ENCODE peak calls at places on chromosomes 6 and 20, in five cellular contexts. M is HCT116, Y is HepG2, C is K562, W is GM12878. K is an unnamed sample.

GRCh38 chr6:27213544-27214125 is 33.9 kb upstream of the PRSS16 start:
- DNase-seq in Y (no peak), C (peak; percentile 70), W (no peak), M (no peak), K (no peak)

GRCh38 chr6:152034631-152035030 is 227.1 kb downstream of the ESR1 start:
- DNase-seq in C (no peak), M (no peak), W (no peak), Y (peak; percentile 24), K (no peak)

GRCh38 chr6:37099442-37099841 is 70.5 kb upstream of the PIM1 start:
- DNase-seq in M (no peak), C (no peak), Y (peak; percentile 61), W (no peak), K (no peak)

GRCh38 chr20:3909952-3910366 is 20.8 kb downstream of the PANK2 start:
- DNase-seq in C (peak; percentile 87), M (no peak), Y (no peak), W (no peak), K (no peak)

GRCh38 chr6:140537211-140537610 is 1162.8 kb upstream of the CITED2 start:
- DNase-seq in W (no peak), M (no peak), Y (no peak), C (no peak), K (no peak)

GRCh38 chr6:84428300-84428907 is 201.0 kb upstream of the CEP162 start:
- DNase-seq in M (peak; percentile 44), Y (peak; percentile 16), W (no peak), C (peak; percentile 46), K (peak; percentile 39)

GRCh38 chr6:38281131-38281530 is 358.6 kb downstream of the BTBD9 start:
- DNase-seq in C (no peak), Y (no peak), M (no peak), W (no peak), K (no peak)

GRCh38 chr6:44237021-44237812 is 9.7 kb upstream of the HSP90AB1 start:
- DNase-seq in W (no peak), M (peak; percentile 86), C (peak; percentile 85), Y (peak; percentile 98), K (peak; percentile 86)

GRCh38 chr6:128569737-128570438 is 49.5 kb upstream of the PTPRK start:
- DNase-seq in M (peak; percentile 54), W (no peak), C (no peak), Y (no peak), K (no peak)

GRCh38 chr6:139060332-139060731 is 31.8 kb downstream of the ABRACL start:
- DNase-seq in C (no peak), W (no peak), M (no peak), Y (no peak), K (no peak)

GRCh38 chr6:161109366-161109765 is 117.8 kb downstream of the MAP3K4 start:
- DNase-seq in W (no peak), Y (no peak), C (no peak), M (no peak), K (no peak)

GRCh38 chr6:136103763-136104311 is 146.3 kb downstream of the MTFR2 start:
- DNase-seq in W (no peak), Y (peak; percentile 38), C (no peak), M (no peak), K (peak; percentile 48)

GRCh38 chr6:2503816-2504494 is 246.8 kb downstream of the MYLK4 start:
- DNase-seq in Y (peak; percentile 55), M (no peak), C (no peak), W (no peak), K (no peak)

GRCh38 chr6:131210469-131210868 is 75.2 kb downstream of the AKAP7 start:
- DNase-seq in W (no peak), C (no peak), M (no peak), Y (no peak), K (no peak)

GRCh38 chr20:20500312-20500711 is 132.4 kb downstream of the INSM1 start:
- DNase-seq in C (no peak), M (no peak), Y (no peak), W (no peak), K (no peak)

GRCh38 chr6:21500314-21500713 is 93.2 kb upstream of the SOX4 start:
- DNase-seq in C (no peak), M (no peak), Y (no peak), W (no peak), K (no peak)

GRCh38 chr6:130744601-130745382 is 82.4 kb upstream of the SMLR1 start:
- DNase-seq in W (no peak), Y (no peak), C (no peak), M (no peak), K (no peak)

GRCh38 chr6:91788501-91788900 is 1201.6 kb upstream of the MAP3K7 start:
- DNase-seq in C (no peak), M (no peak), Y (no peak), W (no peak), K (no peak)

GRCh38 chr20:57013741-57014140 is 252.7 kb downstream of the BMP7 start:
- DNase-seq in Y (no peak), C (peak; percentile 34), W (no peak), M (no peak), K (no peak)

GRCh38 chr20:36658300-36658699 is 12.3 kb upstream of the SLA2 start:
- DNase-seq in W (no peak), C (no peak), M (no peak), Y (no peak), K (no peak)

GRCh38 chr6:227074-227782 is 65.1 kb upstream of the DUSP22 start:
- DNase-seq in Y (no peak), W (peak; percentile 95), M (no peak), C (no peak), K (no peak)

GRCh38 chr20:53934421-53935352 is 135.7 kb downstream of the BCAS1 start:
- DNase-seq in W (no peak), M (no peak), C (peak; percentile 87), Y (no peak), K (no peak)

GRCh38 chr6:148170286-148170685 is 172.4 kb upstream of the SASH1 start:
- DNase-seq in W (no peak), C (peak; percentile 22), M (no peak), Y (no peak), K (no peak)

GRCh38 chr20:43963233-43963632 is 48.6 kb downstream of the TOX2 start:
- DNase-seq in C (no peak), Y (peak; percentile 26), W (no peak), M (no peak), K (no peak)

GRCh38 chr20:35615667-35616464 is at the start of gene SPAG4:
- DNase-seq in C (peak; percentile 100), M (no peak), W (no peak), Y (no peak), K (peak; percentile 100)

GRCh38 chr20:57913156-57913930 is 203.5 kb upstream of the PMEPA1 start:
- DNase-seq in C (no peak), M (no peak), Y (no peak), W (no peak), K (no peak)

GRCh38 chr6:44342052-44342451 is 398 bp upstream of the SPATS1 start:
- DNase-seq in Y (no peak), W (no peak), M (no peak), C (peak; percentile 44), K (peak; percentile 71)

GRCh38 chr6:15417811-15418210 is 171.9 kb downstream of the JARID2 start:
- DNase-seq in C (no peak), M (no peak), Y (no peak), W (no peak), K (no peak)

GRCh38 chr20:53750827-53751393 is 157.3 kb upstream of the ZNF217 start:
- DNase-seq in Y (no peak), M (no peak), C (no peak), W (peak; percentile 69), K (peak; percentile 70)

GRCh38 chr20:45419188-45420091 is 3.5 kb downstream of the PIGT start:
- DNase-seq in M (no peak), W (peak; percentile 80), Y (peak; percentile 35), C (no peak), K (no peak)
- TF ChIP-seq ZBTB33 in M (no peak), W (no peak), Y (no peak), C (no peak), K (no peak)

DNA sequence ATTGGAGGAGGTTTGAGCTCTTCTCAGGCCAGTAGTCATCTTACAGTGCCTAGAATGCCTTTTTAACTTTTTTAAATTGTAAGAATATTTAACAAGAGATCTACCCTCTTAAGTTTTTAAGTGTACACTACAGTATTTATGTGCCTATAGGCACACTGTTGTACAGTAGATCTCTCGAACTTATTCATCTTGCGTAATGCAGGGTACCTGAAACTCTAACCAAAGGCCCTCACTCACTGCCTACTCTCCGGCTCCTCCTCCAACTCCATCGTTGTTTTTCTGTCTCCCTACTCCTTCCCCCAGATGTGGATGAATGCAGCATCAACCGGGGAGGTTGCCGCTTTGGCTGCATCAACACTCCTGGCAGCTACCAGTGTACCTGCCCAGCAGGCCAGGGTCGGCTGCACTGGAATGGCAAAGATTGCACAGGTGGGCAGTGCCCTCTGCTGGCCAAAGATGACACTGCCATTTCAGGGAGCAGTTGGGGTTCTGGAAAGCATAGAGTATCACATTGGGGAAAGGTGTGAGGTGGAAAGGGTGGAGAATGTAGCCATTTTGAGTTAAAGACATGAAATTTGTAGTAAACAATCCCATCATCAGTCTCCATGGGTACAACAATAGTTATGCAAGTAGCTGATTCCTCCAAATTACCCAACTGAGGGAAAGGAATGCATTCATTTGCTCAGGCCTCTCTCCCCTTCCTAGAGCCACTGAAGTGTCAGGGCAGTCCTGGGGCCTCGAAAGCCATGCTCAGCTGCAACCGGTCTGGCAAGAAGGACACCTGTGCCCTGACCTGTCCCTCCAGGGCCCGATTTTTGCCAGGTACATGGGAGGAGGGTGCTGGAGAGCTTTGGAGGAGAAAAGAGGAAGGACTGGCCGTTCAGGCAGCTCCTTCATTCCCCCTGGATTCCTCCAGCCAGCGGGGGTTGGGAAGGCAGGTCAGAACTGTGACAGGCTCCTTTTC is 18.4 kb upstream of the ZNF76 start:
- DNase-seq in Y (peak; percentile 59), C (peak; percentile 84), W (no peak), M (peak; percentile 38), K (peak; percentile 84)
- TF ChIP-seq ZBTB33 in Y (peak; percentile 11), C (no peak), W (no peak), M (no peak), K (no peak)

GRCh38 chr6:29727637-29728036 is 4.4 kb downstream of the HLA-F start:
- DNase-seq in M (no peak), C (no peak), Y (no peak), W (no peak), K (no peak)
- TF ChIP-seq ZBTB33 in M (no peak), C (no peak), Y (no peak), W (no peak), K (no peak)

GRCh38 chr6:133571681-133572080 is 317.2 kb upstream of the TCF21 start:
- DNase-seq in M (no peak), C (no peak), W (no peak), Y (no peak), K (no peak)

GRCh38 chr6:133567656-133568055 is 321.3 kb upstream of the TCF21 start:
- DNase-seq in Y (no peak), W (no peak), C (no peak), M (no peak), K (no peak)

GRCh38 chr6:133568970-133569889 is 319.7 kb upstream of the TCF21 start:
- DNase-seq in M (peak; percentile 87), W (no peak), C (peak; percentile 60), Y (peak; percentile 51), K (peak; percentile 50)
- TF ChIP-seq ZBTB33 in M (no peak), W (no peak), C (no peak), Y (no peak), K (no peak)

GRCh38 chr6:25041676-25042598 is 106.2 kb upstream of the RIPOR2 start:
- DNase-seq in Y (no peak), M (no peak), C (no peak), W (no peak), K (no peak)
- TF ChIP-seq ZBTB33 in Y (no peak), M (no peak), C (no peak), W (no peak), K (no peak)